ENCODE peak calls at places on chromosomes 13 and 19, in eight cellular contexts. One of them, this sample, is unnamed.

GRCh38 chr19:35120492-35120891 is 4.9 kb downstream of the FXYD3 start:
- DNase-seq in fibroblast of lung: peak
- DNase-seq in stimulated activated CD4-positive, alpha-beta T cell treated with anti-CD3 and anti-CD28 coated beads, Interleukin-4, amount 100 ng/mL, for 24 hours: no peak
- DNase-seq in CD8-positive, alpha-beta memory T cell: no peak
- DNase-seq in NCI-H2029 treated with DMSO at 0.1 percent for 48 hours: no peak
- DNase-seq in NCI-H748 treated with DMSO at 0.1 percent for 48 hours: peak
- DNase-seq in AG08395: peak
- DNase-seq in activated CD4-positive, CD25-positive, alpha-beta regulatory T cell treated with anti-CD3 and anti-CD28 coated beads, Interleukin-2, amount 50 U/mL, for 72 hours: no peak
- DNase-seq in this sample: no peak

GRCh38 chr19:485583-486236 is 10.6 kb upstream of the MADCAM1 start:
- DNase-seq in fibroblast of lung: no peak
- DNase-seq in stimulated activated CD4-positive, alpha-beta T cell treated with anti-CD3 and anti-CD28 coated beads, Interleukin-4, amount 100 ng/mL, for 24 hours: no peak
- DNase-seq in CD8-positive, alpha-beta memory T cell: no peak
- DNase-seq in NCI-H2029 treated with DMSO at 0.1 percent for 48 hours: no peak
- DNase-seq in NCI-H748 treated with DMSO at 0.1 percent for 48 hours: peak
- DNase-seq in AG08395: no peak
- DNase-seq in activated CD4-positive, CD25-positive, alpha-beta regulatory T cell treated with anti-CD3 and anti-CD28 coated beads, Interleukin-2, amount 50 U/mL, for 72 hours: no peak
- DNase-seq in this sample: no peak

GRCh38 chr13:51931606-51932005 is 69.8 kb downstream of the CCDC70 start:
- DNase-seq in fibroblast of lung: no peak
- DNase-seq in stimulated activated CD4-positive, alpha-beta T cell treated with anti-CD3 and anti-CD28 coated beads, Interleukin-4, amount 100 ng/mL, for 24 hours: no peak
- DNase-seq in CD8-positive, alpha-beta memory T cell: no peak
- DNase-seq in NCI-H2029 treated with DMSO at 0.1 percent for 48 hours: no peak
- DNase-seq in NCI-H748 treated with DMSO at 0.1 percent for 48 hours: no peak
- DNase-seq in AG08395: no peak
- DNase-seq in activated CD4-positive, CD25-positive, alpha-beta regulatory T cell treated with anti-CD3 and anti-CD28 coated beads, Interleukin-2, amount 50 U/mL, for 72 hours: no peak
- DNase-seq in this sample: no peak

GRCh38 chr13:48244159-48244558 is 11.2 kb downstream of the ITM2B start:
- DNase-seq in fibroblast of lung: no peak
- DNase-seq in stimulated activated CD4-positive, alpha-beta T cell treated with anti-CD3 and anti-CD28 coated beads, Interleukin-4, amount 100 ng/mL, for 24 hours: no peak
- DNase-seq in CD8-positive, alpha-beta memory T cell: no peak
- DNase-seq in NCI-H2029 treated with DMSO at 0.1 percent for 48 hours: no peak
- DNase-seq in NCI-H748 treated with DMSO at 0.1 percent for 48 hours: no peak
- DNase-seq in AG08395: no peak
- DNase-seq in activated CD4-positive, CD25-positive, alpha-beta regulatory T cell treated with anti-CD3 and anti-CD28 coated beads, Interleukin-2, amount 50 U/mL, for 72 hours: no peak
- DNase-seq in this sample: no peak

GRCh38 chr13:59809564-59809963 is 354.2 kb downstream of the DIAPH3 start:
- DNase-seq in fibroblast of lung: no peak
- DNase-seq in stimulated activated CD4-positive, alpha-beta T cell treated with anti-CD3 and anti-CD28 coated beads, Interleukin-4, amount 100 ng/mL, for 24 hours: no peak
- DNase-seq in CD8-positive, alpha-beta memory T cell: no peak
- DNase-seq in NCI-H2029 treated with DMSO at 0.1 percent for 48 hours: no peak
- DNase-seq in NCI-H748 treated with DMSO at 0.1 percent for 48 hours: no peak
- DNase-seq in AG08395: no peak
- DNase-seq in activated CD4-positive, CD25-positive, alpha-beta regulatory T cell treated with anti-CD3 and anti-CD28 coated beads, Interleukin-2, amount 50 U/mL, for 72 hours: no peak
- DNase-seq in this sample: no peak

GRCh38 chr19:30309983-30310805 is 62.0 kb upstream of the ZNF536 start:
- DNase-seq in fibroblast of lung: no peak
- DNase-seq in stimulated activated CD4-positive, alpha-beta T cell treated with anti-CD3 and anti-CD28 coated beads, Interleukin-4, amount 100 ng/mL, for 24 hours: no peak
- DNase-seq in CD8-positive, alpha-beta memory T cell: no peak
- DNase-seq in NCI-H2029 treated with DMSO at 0.1 percent for 48 hours: no peak
- DNase-seq in NCI-H748 treated with DMSO at 0.1 percent for 48 hours: no peak
- DNase-seq in AG08395: no peak
- DNase-seq in activated CD4-positive, CD25-positive, alpha-beta regulatory T cell treated with anti-CD3 and anti-CD28 coated beads, Interleukin-2, amount 50 U/mL, for 72 hours: no peak
- DNase-seq in this sample: no peak

GRCh38 chr13:67369895-67370660 is 139.9 kb upstream of the PCDH9 start:
- DNase-seq in fibroblast of lung: peak
- DNase-seq in stimulated activated CD4-positive, alpha-beta T cell treated with anti-CD3 and anti-CD28 coated beads, Interleukin-4, amount 100 ng/mL, for 24 hours: no peak
- DNase-seq in CD8-positive, alpha-beta memory T cell: no peak
- DNase-seq in NCI-H2029 treated with DMSO at 0.1 percent for 48 hours: no peak
- DNase-seq in NCI-H748 treated with DMSO at 0.1 percent for 48 hours: no peak
- DNase-seq in AG08395: peak
- DNase-seq in activated CD4-positive, CD25-positive, alpha-beta regulatory T cell treated with anti-CD3 and anti-CD28 coated beads, Interleukin-2, amount 50 U/mL, for 72 hours: no peak
- DNase-seq in this sample: no peak

GRCh38 chr19:49680473-49681351 is 3.6 kb downstream of the PRMT1 start:
- DNase-seq in fibroblast of lung: peak
- DNase-seq in stimulated activated CD4-positive, alpha-beta T cell treated with anti-CD3 and anti-CD28 coated beads, Interleukin-4, amount 100 ng/mL, for 24 hours: peak
- DNase-seq in CD8-positive, alpha-beta memory T cell: peak
- DNase-seq in NCI-H2029 treated with DMSO at 0.1 percent for 48 hours: peak
- DNase-seq in NCI-H748 treated with DMSO at 0.1 percent for 48 hours: peak
- DNase-seq in AG08395: peak
- DNase-seq in activated CD4-positive, CD25-positive, alpha-beta regulatory T cell treated with anti-CD3 and anti-CD28 coated beads, Interleukin-2, amount 50 U/mL, for 72 hours: peak
- DNase-seq in this sample: peak

GRCh38 chr13:94816256-94816655 is 103.9 kb upstream of the SOX21 start:
- DNase-seq in fibroblast of lung: no peak
- DNase-seq in stimulated activated CD4-positive, alpha-beta T cell treated with anti-CD3 and anti-CD28 coated beads, Interleukin-4, amount 100 ng/mL, for 24 hours: no peak
- DNase-seq in CD8-positive, alpha-beta memory T cell: no peak
- DNase-seq in NCI-H2029 treated with DMSO at 0.1 percent for 48 hours: no peak
- DNase-seq in NCI-H748 treated with DMSO at 0.1 percent for 48 hours: no peak
- DNase-seq in AG08395: no peak
- DNase-seq in activated CD4-positive, CD25-positive, alpha-beta regulatory T cell treated with anti-CD3 and anti-CD28 coated beads, Interleukin-2, amount 50 U/mL, for 72 hours: no peak
- DNase-seq in this sample: no peak

GRCh38 chr13:29304148-29304547 is 291.3 kb downstream of the SLC7A1 start:
- DNase-seq in fibroblast of lung: no peak
- DNase-seq in stimulated activated CD4-positive, alpha-beta T cell treated with anti-CD3 and anti-CD28 coated beads, Interleukin-4, amount 100 ng/mL, for 24 hours: no peak
- DNase-seq in CD8-positive, alpha-beta memory T cell: no peak
- DNase-seq in NCI-H2029 treated with DMSO at 0.1 percent for 48 hours: no peak
- DNase-seq in NCI-H748 treated with DMSO at 0.1 percent for 48 hours: no peak
- DNase-seq in AG08395: no peak
- DNase-seq in activated CD4-positive, CD25-positive, alpha-beta regulatory T cell treated with anti-CD3 and anti-CD28 coated beads, Interleukin-2, amount 50 U/mL, for 72 hours: no peak
- DNase-seq in this sample: no peak

GRCh38 chr13:59680429-59681024 is 483.2 kb downstream of the DIAPH3 start:
- DNase-seq in fibroblast of lung: peak
- DNase-seq in stimulated activated CD4-positive, alpha-beta T cell treated with anti-CD3 and anti-CD28 coated beads, Interleukin-4, amount 100 ng/mL, for 24 hours: no peak
- DNase-seq in CD8-positive, alpha-beta memory T cell: peak
- DNase-seq in NCI-H2029 treated with DMSO at 0.1 percent for 48 hours: no peak
- DNase-seq in NCI-H748 treated with DMSO at 0.1 percent for 48 hours: peak
- DNase-seq in AG08395: peak
- DNase-seq in activated CD4-positive, CD25-positive, alpha-beta regulatory T cell treated with anti-CD3 and anti-CD28 coated beads, Interleukin-2, amount 50 U/mL, for 72 hours: no peak
- DNase-seq in this sample: no peak

This sample was measured in HAP-1.